ENCODE peak calls at places on chromosomes 5 and 9, in seven cellular contexts. One of them, this sample, is unnamed.
A peak's percentile ranks its signal among the peaks of the same experiment; 100 is the strongest.

GRCh38 chr5:136586196-136586595 is 220.9 kb upstream of the TRPC7 start:
- DNase-seq in transverse colon: no peak
- DNase-seq in fibroblast of lung: no peak
- DNase-seq in spleen: no peak
- DNase-seq in lower leg skin: no peak
- DNase-seq in AG04449: no peak
- DNase-seq in sigmoid colon: no peak
- DNase-seq in this sample: no peak

GRCh38 chr9:12723409-12724028 is 30.3 kb downstream of the TYRP1 start:
- DNase-seq in spleen: no peak
- DNase-seq in transverse colon: no peak
- DNase-seq in fibroblast of lung: no peak
- DNase-seq in lower leg skin: no peak
- DNase-seq in AG04449: no peak
- DNase-seq in sigmoid colon: no peak
- DNase-seq in this sample: peak; percentile 58

GRCh38 chr9:108535526-108535925 is 320.3 kb downstream of the ACTL7B start:
- DNase-seq in sigmoid colon: no peak
- DNase-seq in spleen: no peak
- DNase-seq in AG04449: no peak
- DNase-seq in fibroblast of lung: no peak
- DNase-seq in lower leg skin: no peak
- DNase-seq in transverse colon: peak; percentile 24
- DNase-seq in this sample: peak; percentile 50

GRCh38 chr5:171450423-171451246 is 31.2 kb downstream of the FGF18 start:
- DNase-seq in transverse colon: peak; percentile 36
- DNase-seq in sigmoid colon: peak; percentile 81
- DNase-seq in lower leg skin: peak; percentile 91
- DNase-seq in spleen: no peak
- DNase-seq in AG04449: peak; percentile 5
- DNase-seq in fibroblast of lung: peak; percentile 79
- DNase-seq in this sample: peak; percentile 83

GRCh38 chr5:1068204-1068894 is 43.5 kb downstream of the SLC12A7 start:
- DNase-seq in sigmoid colon: no peak
- DNase-seq in lower leg skin: no peak
- DNase-seq in transverse colon: no peak
- DNase-seq in AG04449: no peak
- DNase-seq in spleen: no peak
- DNase-seq in fibroblast of lung: no peak
- DNase-seq in this sample: no peak

GRCh38 chr5:132458226-132458560 is 32.4 kb downstream of the IRF1 start:
- DNase-seq in lower leg skin: no peak
- DNase-seq in fibroblast of lung: peak; percentile 48
- DNase-seq in transverse colon: peak; percentile 3
- DNase-seq in spleen: no peak
- DNase-seq in AG04449: no peak
- DNase-seq in sigmoid colon: no peak
- DNase-seq in this sample: peak; percentile 60

GRCh38 chr5:54383941-54384340 is 71.6 kb upstream of the HSPB3 start:
- DNase-seq in fibroblast of lung: no peak
- DNase-seq in transverse colon: no peak
- DNase-seq in AG04449: no peak
- DNase-seq in sigmoid colon: no peak
- DNase-seq in spleen: no peak
- DNase-seq in lower leg skin: no peak
- DNase-seq in this sample: no peak

GRCh38 chr9:36976371-36977030 is 57.6 kb downstream of the PAX5 start:
- DNase-seq in spleen: no peak
- DNase-seq in sigmoid colon: no peak
- DNase-seq in AG04449: no peak
- DNase-seq in transverse colon: no peak
- DNase-seq in fibroblast of lung: no peak
- DNase-seq in lower leg skin: no peak
- DNase-seq in this sample: peak; percentile 21

GRCh38 chr5:120327180-120327579 is 136.9 kb upstream of the PRR16 start:
- DNase-seq in fibroblast of lung: peak; percentile 6
- DNase-seq in lower leg skin: no peak
- DNase-seq in AG04449: no peak
- DNase-seq in transverse colon: no peak
- DNase-seq in spleen: no peak
- DNase-seq in sigmoid colon: no peak
- DNase-seq in this sample: peak; percentile 38

GRCh38 chr9:14155237-14155636 is 158.7 kb downstream of the NFIB start:
- DNase-seq in lower leg skin: no peak
- DNase-seq in AG04449: no peak
- DNase-seq in spleen: no peak
- DNase-seq in sigmoid colon: no peak
- DNase-seq in transverse colon: no peak
- DNase-seq in fibroblast of lung: no peak
- DNase-seq in this sample: no peak

GRCh38 chr9:68782546-68782945 is 77.5 kb downstream of the PIP5K1B start:
- DNase-seq in transverse colon: no peak
- DNase-seq in fibroblast of lung: no peak
- DNase-seq in sigmoid colon: no peak
- DNase-seq in lower leg skin: no peak
- DNase-seq in spleen: no peak
- DNase-seq in AG04449: no peak
- DNase-seq in this sample: no peak

GRCh38 chr9:30796806-30797205 is 1587.6 kb upstream of the ACO1 start:
- DNase-seq in sigmoid colon: no peak
- DNase-seq in spleen: no peak
- DNase-seq in transverse colon: no peak
- DNase-seq in AG04449: no peak
- DNase-seq in fibroblast of lung: peak; percentile 0
- DNase-seq in lower leg skin: no peak
- DNase-seq in this sample: no peak

GRCh38 chr5:135543151-135543818 is 7.5 kb upstream of the NEUROG1 start:
- DNase-seq in spleen: no peak
- DNase-seq in AG04449: no peak
- DNase-seq in sigmoid colon: no peak
- DNase-seq in lower leg skin: no peak
- DNase-seq in transverse colon: no peak
- DNase-seq in fibroblast of lung: no peak
- DNase-seq in this sample: no peak
- H3K4me3 ChIP-seq in spleen: peak overlapping the region; percentile 50
- H3K4me3 ChIP-seq in AG04449: peak overlapping the region; percentile 32
- H3K4me3 ChIP-seq in sigmoid colon: peak overlapping the region; percentile 51
- H3K4me3 ChIP-seq in lower leg skin: peak overlapping the region; percentile 19
- H3K4me3 ChIP-seq in transverse colon: peak overlapping the region; percentile 32
- H3K4me3 ChIP-seq in fibroblast of lung: peak overlapping the region; percentile 48
- H3K4me3 ChIP-seq in this sample: no peak overlapping the region

DNA sequence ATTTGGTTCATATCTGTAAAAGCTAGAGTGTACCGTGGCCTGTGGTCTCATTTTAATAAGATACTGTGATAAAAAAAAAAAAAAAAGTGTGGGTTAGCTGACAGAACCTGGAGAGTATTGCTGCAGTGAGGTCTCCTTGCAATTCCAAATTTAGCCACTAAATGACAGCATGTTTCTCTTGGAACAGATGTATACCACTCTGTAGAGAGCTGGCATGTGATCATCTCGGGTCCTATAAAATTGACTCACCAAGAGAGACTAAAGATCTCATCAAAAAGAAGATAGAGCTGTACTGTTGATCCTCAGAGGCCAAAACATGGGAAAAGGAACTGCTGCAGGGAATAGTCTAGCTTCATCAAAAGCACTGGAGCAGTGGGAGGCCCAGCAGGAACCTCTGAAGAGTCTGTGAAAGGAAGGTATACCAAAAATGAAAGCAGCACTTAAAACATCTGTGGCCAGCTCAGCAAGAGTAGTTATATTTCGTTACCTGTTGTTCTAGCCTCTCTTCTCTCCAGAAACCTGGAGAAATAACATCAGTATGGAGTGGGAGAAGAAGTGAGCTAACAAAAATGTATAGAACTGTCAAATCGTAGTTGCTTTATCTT is 826.8 kb downstream of the EFNA5 start:
- DNase-seq in transverse colon: no peak
- DNase-seq in spleen: no peak
- DNase-seq in AG04449: no peak
- DNase-seq in sigmoid colon: no peak
- DNase-seq in lower leg skin: no peak
- DNase-seq in fibroblast of lung: peak; percentile 19
- DNase-seq in this sample: peak; percentile 5
- TF ChIP-seq CTCF in transverse colon: peak; percentile 31
- TF ChIP-seq CTCF in spleen: no peak
- TF ChIP-seq CTCF in AG04449: no peak
- TF ChIP-seq CTCF in sigmoid colon: no peak
- TF ChIP-seq CTCF in lower leg skin: no peak
- TF ChIP-seq CTCF in fibroblast of lung: no peak
- TF ChIP-seq CTCF in this sample: no peak

DNA sequence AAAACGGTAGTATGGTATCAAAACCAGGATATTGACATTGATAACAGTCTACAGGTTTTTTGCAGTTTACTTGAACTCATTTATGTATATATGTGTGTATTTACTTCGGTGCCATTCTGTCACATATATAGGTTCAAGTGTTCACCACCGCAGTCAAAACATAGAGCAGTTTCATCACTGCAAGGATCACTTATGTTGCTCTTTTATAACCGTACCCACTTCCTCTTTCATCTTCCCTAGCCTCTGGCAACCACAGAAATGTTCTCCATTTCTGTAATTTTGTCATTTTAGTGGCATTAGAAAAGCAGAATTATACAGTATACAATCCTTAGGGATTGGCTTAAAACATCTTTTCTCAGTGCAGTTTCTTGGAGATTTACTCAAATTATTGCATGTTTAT is 90.3 kb downstream of the SH3GL2 start:
- DNase-seq in sigmoid colon: no peak
- DNase-seq in spleen: no peak
- DNase-seq in transverse colon: no peak
- DNase-seq in fibroblast of lung: no peak
- DNase-seq in lower leg skin: no peak
- DNase-seq in AG04449: no peak
- DNase-seq in this sample: no peak
- H3K4me3 ChIP-seq in sigmoid colon: no peak overlapping the region
- H3K4me3 ChIP-seq in spleen: no peak overlapping the region
- H3K4me3 ChIP-seq in transverse colon: no peak overlapping the region
- H3K4me3 ChIP-seq in fibroblast of lung: no peak overlapping the region
- H3K4me3 ChIP-seq in lower leg skin: no peak overlapping the region
- H3K4me3 ChIP-seq in AG04449: no peak overlapping the region
- H3K4me3 ChIP-seq in this sample: no peak overlapping the region

GRCh38 chr5:76585783-76586217 is 37.4 kb downstream of the F2RL2 start:
- DNase-seq in fibroblast of lung: no peak
- DNase-seq in spleen: no peak
- DNase-seq in AG04449: no peak
- DNase-seq in sigmoid colon: no peak
- DNase-seq in lower leg skin: no peak
- DNase-seq in transverse colon: no peak
- DNase-seq in this sample: no peak
- TF ChIP-seq CTCF in fibroblast of lung: no peak
- TF ChIP-seq CTCF in spleen: no peak
- TF ChIP-seq CTCF in AG04449: no peak
- TF ChIP-seq CTCF in sigmoid colon: no peak
- TF ChIP-seq CTCF in lower leg skin: no peak
- TF ChIP-seq CTCF in transverse colon: no peak
- TF ChIP-seq CTCF in this sample: no peak

DNA sequence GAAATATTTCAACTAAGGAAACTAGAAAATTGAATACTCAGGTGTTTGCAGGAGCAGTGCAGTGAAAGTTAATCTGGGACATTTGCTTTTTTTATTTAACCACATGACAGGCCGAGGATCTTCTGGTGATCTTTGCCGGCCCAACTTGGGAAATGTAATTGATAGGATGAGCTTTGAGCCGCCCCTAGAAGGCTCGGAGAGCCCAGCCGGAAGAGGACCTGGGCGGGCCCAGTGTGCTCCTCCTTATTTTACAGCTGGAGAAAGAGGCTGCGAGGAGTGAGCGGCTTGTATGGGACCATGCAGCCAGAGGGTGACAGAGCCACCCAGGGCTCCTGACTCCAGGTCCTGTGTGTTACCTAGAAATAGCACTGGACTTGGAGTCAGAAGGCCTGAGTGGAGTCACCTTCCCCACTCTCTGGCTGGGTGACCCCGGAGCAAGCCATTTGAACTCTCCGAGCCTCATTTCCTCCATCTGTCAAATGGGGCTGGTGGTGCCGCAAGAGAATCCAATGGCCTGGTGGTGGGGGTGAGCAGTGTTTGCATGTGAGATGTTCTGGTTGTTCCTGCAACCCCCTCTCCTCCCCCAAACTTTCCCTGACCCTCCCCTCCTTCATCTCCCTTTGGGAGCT is 2.5 kb downstream of the PPARGC1B start:
- DNase-seq in sigmoid colon: peak; percentile 90
- DNase-seq in fibroblast of lung: no peak
- DNase-seq in lower leg skin: peak; percentile 92
- DNase-seq in AG04449: no peak
- DNase-seq in transverse colon: peak; percentile 78
- DNase-seq in spleen: no peak
- DNase-seq in this sample: peak; percentile 42
- H3K4me3 ChIP-seq in sigmoid colon: peak overlapping the region; percentile 79
- H3K4me3 ChIP-seq in fibroblast of lung: peak overlapping the region; percentile 78
- H3K4me3 ChIP-seq in lower leg skin: peak overlapping the region; percentile 61
- H3K4me3 ChIP-seq in AG04449: no peak overlapping the region
- H3K4me3 ChIP-seq in transverse colon: peak overlapping the region; percentile 97
- H3K4me3 ChIP-seq in spleen: peak overlapping the region; percentile 83
- H3K4me3 ChIP-seq in this sample: peak overlapping the region; percentile 75

DNA sequence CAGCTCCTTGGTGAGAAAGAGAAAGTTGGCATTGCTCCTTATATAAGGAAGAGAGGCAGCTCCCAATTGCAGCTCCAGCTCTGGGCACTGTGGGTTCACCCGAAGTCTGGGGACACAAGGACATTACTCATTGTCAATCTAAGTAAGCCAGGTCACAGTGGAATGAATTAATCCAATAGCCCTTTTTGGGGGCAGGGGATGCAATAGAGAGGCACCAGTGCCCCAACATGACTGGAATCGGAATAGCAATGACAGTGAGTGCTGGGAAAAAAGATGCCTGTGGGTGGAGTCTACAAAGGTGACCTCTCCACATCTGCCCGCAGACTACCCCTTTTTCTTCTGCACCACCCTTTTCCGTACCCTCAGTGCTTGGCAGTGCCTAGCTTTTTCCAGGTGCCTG is 11.1 kb upstream of the NEUROG1 start:
- DNase-seq in fibroblast of lung: no peak
- DNase-seq in spleen: no peak
- DNase-seq in lower leg skin: no peak
- DNase-seq in sigmoid colon: no peak
- DNase-seq in transverse colon: no peak
- DNase-seq in AG04449: no peak
- DNase-seq in this sample: no peak
- TF ChIP-seq CTCF in fibroblast of lung: no peak
- TF ChIP-seq CTCF in spleen: no peak
- TF ChIP-seq CTCF in lower leg skin: no peak
- TF ChIP-seq CTCF in sigmoid colon: no peak
- TF ChIP-seq CTCF in transverse colon: no peak
- TF ChIP-seq CTCF in AG04449: no peak
- TF ChIP-seq CTCF in this sample: no peak